ENCODE peak calls at places on chromosomes 1 and 21, in four cellular contexts. One of them, this sample, is unnamed.

GRCh38 chr1:46767649-46768282 is 31.1 kb upstream of the CYP4B1 start:
- DNase-seq in AG04450: no peak
- DNase-seq in progenitor cell of endocrine pancreas: no peak
- DNase-seq in kidney epithelial cell: no peak
- DNase-seq in this sample: no peak

GRCh38 chr21:35203093-35204021 is 154.3 kb upstream of the RUNX1 start:
- DNase-seq in AG04450: no peak
- DNase-seq in progenitor cell of endocrine pancreas: no peak
- DNase-seq in kidney epithelial cell: no peak
- DNase-seq in this sample: no peak

GRCh38 chr1:64956241-64956640 is 10.1 kb downstream of the JAK1 start:
- DNase-seq in AG04450: no peak
- DNase-seq in progenitor cell of endocrine pancreas: no peak
- DNase-seq in kidney epithelial cell: peak
- DNase-seq in this sample: no peak

GRCh38 chr1:7117599-7118281 is 332.5 kb downstream of the CAMTA1 start:
- DNase-seq in AG04450: peak
- DNase-seq in progenitor cell of endocrine pancreas: no peak
- DNase-seq in kidney epithelial cell: peak
- DNase-seq in this sample: no peak

GRCh38 chr1:38587734-38588133 is 271.8 kb downstream of the RRAGC start:
- DNase-seq in AG04450: no peak
- DNase-seq in progenitor cell of endocrine pancreas: no peak
- DNase-seq in kidney epithelial cell: no peak
- DNase-seq in this sample: no peak

GRCh38 chr1:2233997-2234761 is 6.1 kb downstream of the SKI start:
- DNase-seq in AG04450: peak
- DNase-seq in progenitor cell of endocrine pancreas: no peak
- DNase-seq in kidney epithelial cell: no peak
- DNase-seq in this sample: peak

GRCh38 chr1:65467536-65467935 is 47.1 kb downstream of the LEPR start:
- DNase-seq in AG04450: no peak
- DNase-seq in progenitor cell of endocrine pancreas: peak
- DNase-seq in kidney epithelial cell: peak
- DNase-seq in this sample: no peak

GRCh38 chr1:59015708-59016107 is 231.9 kb upstream of the JUN start:
- DNase-seq in AG04450: peak
- DNase-seq in progenitor cell of endocrine pancreas: no peak
- DNase-seq in kidney epithelial cell: no peak
- DNase-seq in this sample: no peak

GRCh38 chr1:155260276-155260675 is 1.9 kb downstream of the SCAMP3 start:
- DNase-seq in AG04450: no peak
- DNase-seq in progenitor cell of endocrine pancreas: no peak
- DNase-seq in kidney epithelial cell: no peak
- DNase-seq in this sample: no peak

GRCh38 chr21:35048706-35049617 is at the start of gene RUNX1:
- DNase-seq in AG04450: no peak
- DNase-seq in progenitor cell of endocrine pancreas: no peak
- DNase-seq in kidney epithelial cell: peak
- DNase-seq in this sample: peak

GRCh38 chr1:107004421-107004820 is 52.1 kb upstream of the PRMT6 start:
- DNase-seq in AG04450: no peak
- DNase-seq in progenitor cell of endocrine pancreas: no peak
- DNase-seq in kidney epithelial cell: no peak
- DNase-seq in this sample: no peak

GRCh38 chr1:240385985-240386978 is 225.7 kb downstream of the GREM2 start:
- DNase-seq in AG04450: peak
- DNase-seq in progenitor cell of endocrine pancreas: no peak
- DNase-seq in kidney epithelial cell: peak
- DNase-seq in this sample: no peak

GRCh38 chr21:41622831-41623548 is 115.0 kb upstream of the TMPRSS2 start:
- DNase-seq in AG04450: no peak
- DNase-seq in progenitor cell of endocrine pancreas: no peak
- DNase-seq in kidney epithelial cell: no peak
- DNase-seq in this sample: no peak

GRCh38 chr1:12099610-12100009 is 36.5 kb downstream of the TNFRSF8 start:
- DNase-seq in AG04450: no peak
- DNase-seq in progenitor cell of endocrine pancreas: no peak
- DNase-seq in kidney epithelial cell: no peak
- DNase-seq in this sample: no peak

GRCh38 chr1:1604374-1605033 is 4.6 kb upstream of the FNDC10 start:
- DNase-seq in AG04450: no peak
- DNase-seq in progenitor cell of endocrine pancreas: no peak
- DNase-seq in kidney epithelial cell: no peak
- DNase-seq in this sample: no peak

GRCh38 chr21:29179503-29179902 is 49.1 kb downstream of the MAP3K7CL start:
- DNase-seq in AG04450: no peak
- DNase-seq in progenitor cell of endocrine pancreas: no peak
- DNase-seq in kidney epithelial cell: no peak
- DNase-seq in this sample: no peak

GRCh38 chr1:208835082-208835467 is 590.9 kb upstream of the PLXNA2 start:
- DNase-seq in AG04450: no peak
- DNase-seq in progenitor cell of endocrine pancreas: no peak
- DNase-seq in kidney epithelial cell: no peak
- DNase-seq in this sample: no peak

GRCh38 chr1:240927815-240928214 is 315.9 kb upstream of the GREM2 start:
- DNase-seq in AG04450: no peak
- DNase-seq in progenitor cell of endocrine pancreas: no peak
- DNase-seq in kidney epithelial cell: no peak
- DNase-seq in this sample: no peak

GRCh38 chr1:157862114-157863070 is 20.8 kb upstream of the CD5L start:
- DNase-seq in AG04450: no peak
- DNase-seq in progenitor cell of endocrine pancreas: no peak
- DNase-seq in kidney epithelial cell: no peak
- DNase-seq in this sample: no peak

GRCh38 chr1:27299385-27300252 is 22.3 kb upstream of the TMEM222 start:
- DNase-seq in AG04450: peak
- DNase-seq in progenitor cell of endocrine pancreas: no peak
- DNase-seq in kidney epithelial cell: peak
- DNase-seq in this sample: no peak

GRCh38 chr1:43232071-43232470 is 37.7 kb upstream of the TMEM125 start:
- DNase-seq in AG04450: peak
- DNase-seq in progenitor cell of endocrine pancreas: no peak
- DNase-seq in kidney epithelial cell: no peak
- DNase-seq in this sample: no peak

GRCh38 chr1:214028999-214029406 is 41.2 kb downstream of the PROX1 start:
- DNase-seq in AG04450: no peak
- DNase-seq in progenitor cell of endocrine pancreas: no peak
- DNase-seq in kidney epithelial cell: no peak
- DNase-seq in this sample: no peak

GRCh38 chr1:204275695-204276596 is 62.2 kb upstream of the GOLT1A start:
- DNase-seq in AG04450: no peak
- DNase-seq in progenitor cell of endocrine pancreas: no peak
- DNase-seq in kidney epithelial cell: no peak
- DNase-seq in this sample: no peak

GRCh38 chr1:25692560-25692959 is 76.0 kb downstream of the MAN1C1 start:
- DNase-seq in AG04450: no peak
- DNase-seq in progenitor cell of endocrine pancreas: peak
- DNase-seq in kidney epithelial cell: no peak
- DNase-seq in this sample: peak

GRCh38 chr1:106621853-106622252 is 434.6 kb upstream of the PRMT6 start:
- DNase-seq in AG04450: no peak
- DNase-seq in progenitor cell of endocrine pancreas: no peak
- DNase-seq in kidney epithelial cell: peak
- DNase-seq in this sample: no peak

GRCh38 chr21:15015622-15016471 is 49.0 kb downstream of the NRIP1 start:
- DNase-seq in AG04450: peak
- DNase-seq in progenitor cell of endocrine pancreas: no peak
- DNase-seq in kidney epithelial cell: peak
- DNase-seq in this sample: no peak

GRCh38 chr1:225921734-225922709 is 2.0 kb downstream of the PYCR2 start:
- DNase-seq in AG04450: no peak
- DNase-seq in progenitor cell of endocrine pancreas: no peak
- DNase-seq in kidney epithelial cell: no peak
- DNase-seq in this sample: no peak

GRCh38 chr1:233441981-233442380 is 114.5 kb downstream of the MAP3K21 start:
- DNase-seq in AG04450: no peak
- DNase-seq in progenitor cell of endocrine pancreas: no peak
- DNase-seq in kidney epithelial cell: no peak
- DNase-seq in this sample: no peak

GRCh38 chr1:34166191-34167090 is 1.4 kb upstream of the CSMD2 start:
- DNase-seq in AG04450: no peak
- DNase-seq in progenitor cell of endocrine pancreas: no peak
- DNase-seq in kidney epithelial cell: no peak
- DNase-seq in this sample: no peak

GRCh38 chr1:24867064-24867870 is 62.8 kb downstream of the RUNX3 start:
- DNase-seq in AG04450: no peak
- DNase-seq in progenitor cell of endocrine pancreas: no peak
- DNase-seq in kidney epithelial cell: no peak
- DNase-seq in this sample: no peak

GRCh38 chr1:194024659-194025058 is 838.2 kb upstream of the B3GALT2 start:
- DNase-seq in AG04450: no peak
- DNase-seq in progenitor cell of endocrine pancreas: no peak
- DNase-seq in kidney epithelial cell: peak
- DNase-seq in this sample: no peak

GRCh38 chr1:152182942-152183341 is 23.9 kb upstream of the RPTN start:
- DNase-seq in AG04450: no peak
- DNase-seq in progenitor cell of endocrine pancreas: no peak
- DNase-seq in kidney epithelial cell: no peak
- DNase-seq in this sample: no peak

GRCh38 chr1:170410391-170411146 is 121.4 kb upstream of the GORAB start:
- DNase-seq in AG04450: no peak
- DNase-seq in progenitor cell of endocrine pancreas: no peak
- DNase-seq in kidney epithelial cell: no peak
- DNase-seq in this sample: no peak

GRCh38 chr1:229812148-229812547 is 186.1 kb downstream of the URB2 start:
- DNase-seq in AG04450: no peak
- DNase-seq in progenitor cell of endocrine pancreas: no peak
- DNase-seq in kidney epithelial cell: no peak
- DNase-seq in this sample: no peak

DNA sequence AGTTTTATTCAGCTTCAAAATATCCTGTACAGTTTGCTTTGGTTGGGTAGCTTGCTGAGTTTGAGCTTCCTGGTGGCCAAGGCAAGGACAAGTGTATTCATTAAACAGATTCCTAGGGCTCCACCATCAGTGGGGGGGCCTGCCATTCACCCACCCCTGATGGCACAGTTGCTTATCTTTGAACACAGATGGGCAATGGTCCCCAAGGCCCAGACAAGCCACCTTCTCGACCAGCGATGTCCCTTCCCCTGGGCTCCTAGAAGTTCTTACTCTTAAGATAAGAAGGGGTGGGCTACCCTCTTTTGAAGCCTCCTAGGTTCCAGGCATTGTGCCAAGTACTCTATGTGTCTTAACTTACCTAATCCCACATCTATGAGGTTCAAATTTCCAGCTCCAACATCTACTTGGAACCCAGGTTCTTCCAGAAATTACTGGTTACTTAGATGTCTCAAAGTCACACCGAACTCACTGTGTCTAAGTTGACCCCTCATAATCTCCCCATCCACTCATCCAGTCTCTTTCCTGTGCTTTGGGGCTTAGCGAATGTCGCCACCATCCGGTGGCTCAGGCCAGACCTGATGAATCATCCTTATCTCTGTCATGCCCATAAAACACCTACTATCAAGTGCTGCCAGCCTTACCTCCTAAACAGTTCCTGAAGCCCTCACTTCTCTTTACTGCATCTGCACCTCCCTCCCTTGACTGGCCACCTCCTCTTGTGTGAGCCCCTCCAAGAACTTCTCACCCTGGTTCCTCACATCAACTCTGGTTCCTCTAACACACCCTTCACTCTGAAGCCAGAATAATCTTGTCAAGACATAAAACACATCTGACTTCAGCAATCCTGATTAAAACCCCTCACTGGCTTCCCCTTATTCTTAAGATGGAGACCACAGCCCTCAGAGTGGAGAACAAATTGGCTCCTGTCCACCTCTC is 50.1 kb downstream of the KLHDC7A start:
- DNase-seq in AG04450: no peak
- DNase-seq in progenitor cell of endocrine pancreas: no peak
- DNase-seq in kidney epithelial cell: no peak
- DNase-seq in this sample: no peak
- TF ChIP-seq CTCF in AG04450: no peak
- TF ChIP-seq CTCF in progenitor cell of endocrine pancreas: no peak
- TF ChIP-seq CTCF in kidney epithelial cell: no peak
- TF ChIP-seq CTCF in this sample: peak

GRCh38 chr1:145979746-145980435 is 15.4 kb downstream of the POLR3GL start:
- DNase-seq in AG04450: no peak
- DNase-seq in progenitor cell of endocrine pancreas: no peak
- DNase-seq in kidney epithelial cell: no peak
- DNase-seq in this sample: no peak

GRCh38 chr1:145978477-145978859 is 14.0 kb downstream of the POLR3GL start:
- DNase-seq in AG04450: no peak
- DNase-seq in progenitor cell of endocrine pancreas: no peak
- DNase-seq in kidney epithelial cell: no peak
- DNase-seq in this sample: no peak

GRCh38 chr1:145977016-145977415 is 12.5 kb downstream of the POLR3GL start:
- DNase-seq in AG04450: no peak
- DNase-seq in progenitor cell of endocrine pancreas: no peak
- DNase-seq in kidney epithelial cell: no peak
- DNase-seq in this sample: no peak

GRCh38 chr1:145978860-145979745 is 14.6 kb downstream of the POLR3GL start:
- DNase-seq in AG04450: peak
- DNase-seq in progenitor cell of endocrine pancreas: no peak
- DNase-seq in kidney epithelial cell: peak
- DNase-seq in this sample: peak

GRCh38 chr1:145977486-145978476 is 13.3 kb downstream of the POLR3GL start:
- DNase-seq in AG04450: peak
- DNase-seq in progenitor cell of endocrine pancreas: peak
- DNase-seq in kidney epithelial cell: no peak
- DNase-seq in this sample: peak
- TF ChIP-seq CTCF in AG04450: peak
- TF ChIP-seq CTCF in progenitor cell of endocrine pancreas: peak
- TF ChIP-seq CTCF in kidney epithelial cell: peak
- TF ChIP-seq CTCF in this sample: peak

GRCh38 chr21:25360593-25360992 is 246.7 kb downstream of the MRPL39 start:
- DNase-seq in AG04450: no peak
- DNase-seq in progenitor cell of endocrine pancreas: no peak
- DNase-seq in kidney epithelial cell: no peak
- DNase-seq in this sample: no peak
- TF ChIP-seq CTCF in AG04450: peak
- TF ChIP-seq CTCF in progenitor cell of endocrine pancreas: peak
- TF ChIP-seq CTCF in kidney epithelial cell: peak
- TF ChIP-seq CTCF in this sample: peak

DNA sequence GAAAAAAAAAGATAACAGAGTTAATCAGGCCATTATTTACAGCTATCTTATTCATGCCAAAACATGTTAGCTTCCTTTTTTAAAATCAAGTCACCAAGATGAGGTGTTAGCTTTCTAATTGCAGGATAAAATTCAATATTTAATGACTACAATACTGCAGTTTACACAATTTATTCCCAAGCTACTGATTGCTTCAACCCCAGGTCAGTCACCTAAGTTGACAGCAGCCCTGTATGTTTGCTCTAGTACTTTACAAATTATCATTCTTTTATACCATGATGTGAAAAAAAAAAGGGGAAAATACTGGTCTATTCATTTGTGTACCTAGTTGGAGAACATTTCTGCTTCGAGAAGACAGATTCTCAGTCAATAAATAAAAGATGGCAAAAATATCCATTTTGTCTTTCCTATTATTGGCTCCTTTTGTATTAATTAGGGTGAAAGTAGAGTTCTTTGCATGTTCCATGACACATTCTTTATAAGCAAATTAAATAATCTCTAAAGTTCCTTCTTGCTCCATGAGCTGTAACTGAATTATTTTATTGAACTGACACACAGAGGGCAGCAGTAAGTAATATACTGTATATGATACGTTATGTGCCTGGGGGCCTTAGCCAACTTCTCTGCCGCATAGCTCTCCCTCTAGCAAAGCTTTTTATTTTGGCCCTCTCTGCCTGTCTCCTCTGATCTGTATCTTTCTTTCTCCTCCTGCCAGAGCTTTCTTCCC is 48.0 kb downstream of the DIPK1A start:
- DNase-seq in AG04450: no peak
- DNase-seq in progenitor cell of endocrine pancreas: no peak
- DNase-seq in kidney epithelial cell: no peak
- DNase-seq in this sample: no peak
- TF ChIP-seq CTCF in AG04450: no peak
- TF ChIP-seq CTCF in progenitor cell of endocrine pancreas: no peak
- TF ChIP-seq CTCF in kidney epithelial cell: no peak
- TF ChIP-seq CTCF in this sample: no peak